ENCODE peak calls at places on chromosome 4, in six cellular contexts. O is GM23338, E is mesenchymal stem cell, T is neuronal stem cell, H is H9, B is OCI-LY7. P is an unnamed sample.

GRCh38 chr4:132737344-132737743 is 411.8 kb upstream of the PCDH10 start:
- DNase-seq in O (peak; percentile 11), E (no peak), T (peak; percentile 4), H (peak; percentile 68), B (no peak), P (peak; percentile 62)

GRCh38 chr4:168880811-168881595 is 129.1 kb downstream of the CBR4 start:
- DNase-seq in O (no peak), E (peak; percentile 49), T (no peak), H (no peak), B (no peak), P (no peak)

GRCh38 chr4:141350122-141350904 is 129.6 kb downstream of the ZNF330 start:
- DNase-seq in O (no peak), E (peak; percentile 86), T (no peak), H (no peak), B (no peak), P (no peak)

GRCh38 chr4:54085284-54085683 is 14.7 kb upstream of the GSX2 start:
- DNase-seq in O (no peak), E (peak; percentile 89), T (no peak), H (no peak), B (no peak), P (no peak)

GRCh38 chr4:336893-337142 is 796 bp upstream of the ZNF141 start:
- DNase-seq in O (peak; percentile 67), E (no peak), T (no peak), H (no peak), B (no peak), P (peak; percentile 63)

GRCh38 chr4:17468638-17469221 is 43.2 kb downstream of the QDPR start:
- DNase-seq in O (peak; percentile 67), E (peak; percentile 65), T (peak; percentile 47), H (no peak), B (peak; percentile 15), P (peak; percentile 70)

GRCh38 chr4:165378398-165378762 is 428 bp upstream of the CPE start:
- DNase-seq in O (no peak), E (no peak), T (no peak), H (no peak), B (no peak), P (no peak)

GRCh38 chr4:79211490-79211889 is 114.4 kb downstream of the NAA11 start:
- DNase-seq in O (no peak), E (no peak), T (no peak), H (no peak), B (no peak), P (no peak)

GRCh38 chr4:154158756-154159155 is 332.8 kb downstream of the DCHS2 start:
- DNase-seq in O (no peak), E (no peak), T (no peak), H (no peak), B (no peak), P (no peak)

GRCh38 chr4:164357957-164358356 is 396.0 kb upstream of the SMIM31 start:
- DNase-seq in O (no peak), E (no peak), T (no peak), H (no peak), B (no peak), P (no peak)

GRCh38 chr4:149409186-149410056 is 406.2 kb downstream of the IQCM start:
- DNase-seq in O (no peak), E (peak; percentile 14), T (no peak), H (no peak), B (no peak), P (no peak)

GRCh38 chr4:101956068-101956805 is 165.7 kb downstream of the BANK1 start:
- DNase-seq in O (no peak), E (no peak), T (no peak), H (no peak), B (no peak), P (no peak)

GRCh38 chr4:101953949-101954348 is 163.4 kb downstream of the BANK1 start:
- DNase-seq in O (peak; percentile 92), E (peak; percentile 48), T (peak; percentile 55), H (peak; percentile 52), B (no peak), P (peak; percentile 65)

GRCh38 chr4:101952985-101953384 is 162.5 kb downstream of the BANK1 start:
- DNase-seq in O (no peak), E (no peak), T (no peak), H (no peak), B (no peak), P (no peak)

GRCh38 chr4:101954975-101955678 is 164.6 kb downstream of the BANK1 start:
- DNase-seq in O (no peak), E (no peak), T (no peak), H (no peak), B (no peak), P (no peak)

GRCh38 chr4:101954351-101954750 is 163.8 kb downstream of the BANK1 start:
- DNase-seq in O (peak; percentile 32), E (no peak), T (no peak), H (no peak), B (no peak), P (peak; percentile 10)
- H3K4me2 ChIP-seq in O (no peak overlapping the region), E (no peak overlapping the region), T (no peak overlapping the region), H (peak overlapping the region; percentile 23), B (no peak overlapping the region), P (peak overlapping the region; percentile 43)

GRCh38 chr4:6750302-6751221 is 32.0 kb upstream of the KIAA0232 start:
- DNase-seq in O (no peak), E (no peak), T (no peak), H (no peak), B (no peak), P (no peak)

GRCh38 chr4:6747690-6748068 is 31.7 kb downstream of the BLOC1S4 start:
- DNase-seq in O (no peak), E (no peak), T (no peak), H (no peak), B (no peak), P (no peak)

GRCh38 chr4:6749340-6750171 is 33.0 kb upstream of the KIAA0232 start:
- DNase-seq in O (no peak), E (peak; percentile 73), T (no peak), H (no peak), B (no peak), P (no peak)

GRCh38 chr4:6746721-6747689 is 31.0 kb downstream of the BLOC1S4 start:
- DNase-seq in O (no peak), E (no peak), T (no peak), H (no peak), B (no peak), P (no peak)

DNA sequence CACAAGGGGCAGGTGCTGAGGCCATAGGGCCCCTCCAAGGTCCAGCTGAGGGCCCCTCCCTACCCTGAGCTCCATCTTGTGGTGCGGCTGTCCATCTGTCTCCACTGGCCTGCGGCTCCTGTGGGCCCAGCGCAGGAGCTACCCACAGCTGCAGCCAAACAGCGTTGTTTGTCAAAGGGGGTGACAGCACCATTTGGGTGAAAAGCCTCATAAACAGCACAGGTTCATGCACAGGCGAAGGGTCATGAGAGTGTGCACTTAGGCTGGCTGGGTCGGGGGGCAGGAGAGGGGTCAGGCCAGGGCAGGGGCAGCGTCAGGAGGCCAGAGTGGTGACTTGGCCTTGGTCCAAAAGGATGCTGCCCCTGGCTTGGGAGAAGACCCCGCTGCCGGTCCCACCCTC is 32.3 kb downstream of the BLOC1S4 start:
- DNase-seq in O (no peak), E (no peak), T (no peak), H (no peak), B (no peak), P (no peak)
- H3K4me2 ChIP-seq in O (no peak overlapping the region), E (no peak overlapping the region), T (no peak overlapping the region), H (no peak overlapping the region), B (no peak overlapping the region), P (no peak overlapping the region)

DNA sequence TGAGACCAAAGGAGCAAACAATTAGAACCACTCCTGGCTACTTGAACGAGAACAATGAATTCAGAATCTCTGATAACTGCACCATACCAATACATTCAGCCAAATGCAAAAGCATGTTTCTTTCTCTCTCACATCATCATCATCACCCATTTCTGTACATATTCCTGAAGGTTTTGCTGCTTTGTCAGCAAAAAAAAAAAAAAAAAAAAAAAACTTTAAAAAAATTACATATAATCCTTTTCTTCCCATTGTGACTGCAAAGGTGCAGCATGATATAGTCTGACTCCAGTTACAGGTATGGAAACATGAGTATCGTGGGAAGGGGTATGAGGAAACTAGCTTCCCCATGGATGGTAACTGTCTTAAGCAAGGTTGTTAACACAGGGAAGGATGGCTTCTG is 35.6 kb downstream of the FBXW7 start:
- DNase-seq in O (no peak), E (no peak), T (no peak), H (no peak), B (no peak), P (no peak)
- H3K4me2 ChIP-seq in O (no peak overlapping the region), E (no peak overlapping the region), T (no peak overlapping the region), H (no peak overlapping the region), B (no peak overlapping the region), P (no peak overlapping the region)

GRCh38 chr4:81635747-81636146 is 164.0 kb upstream of the RASGEF1B start:
- DNase-seq in O (no peak), E (no peak), T (no peak), H (no peak), B (peak; percentile 96), P (no peak)
- H3K4me2 ChIP-seq in O (no peak overlapping the region), E (no peak overlapping the region), T (no peak overlapping the region), H (no peak overlapping the region), B (peak overlapping the region; percentile 70), P (no peak overlapping the region)

GRCh38 chr4:25564836-25565235 is 90.8 kb upstream of the SLC34A2 start:
- DNase-seq in O (no peak), E (no peak), T (no peak), H (no peak), B (no peak), P (no peak)
- H3K4me2 ChIP-seq in O (no peak overlapping the region), E (no peak overlapping the region), T (no peak overlapping the region), H (no peak overlapping the region), B (no peak overlapping the region), P (no peak overlapping the region)

DNA sequence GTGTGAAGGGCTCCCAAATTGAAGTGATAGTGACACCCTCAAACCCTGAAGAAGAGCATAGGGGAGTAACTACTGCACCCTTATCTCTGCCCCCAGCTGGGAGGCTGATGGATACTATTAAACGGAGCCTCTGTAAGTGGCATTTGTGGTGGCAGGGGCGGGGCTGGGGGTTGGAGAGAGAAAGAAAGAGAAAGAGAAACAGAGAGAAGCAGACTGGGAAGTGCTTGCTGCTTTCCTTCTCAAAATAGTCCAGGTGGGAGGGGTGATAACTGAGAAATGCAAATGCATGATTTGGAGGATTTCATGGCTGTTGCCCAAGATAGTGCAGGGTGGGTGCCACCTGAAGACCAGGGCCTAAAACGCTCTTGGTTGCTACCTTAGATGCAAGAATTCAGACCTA is 253.5 kb upstream of the GATB start:
- DNase-seq in O (no peak), E (no peak), T (no peak), H (no peak), B (no peak), P (no peak)
- H3K4me2 ChIP-seq in O (no peak overlapping the region), E (no peak overlapping the region), T (no peak overlapping the region), H (no peak overlapping the region), B (no peak overlapping the region), P (no peak overlapping the region)

DNA sequence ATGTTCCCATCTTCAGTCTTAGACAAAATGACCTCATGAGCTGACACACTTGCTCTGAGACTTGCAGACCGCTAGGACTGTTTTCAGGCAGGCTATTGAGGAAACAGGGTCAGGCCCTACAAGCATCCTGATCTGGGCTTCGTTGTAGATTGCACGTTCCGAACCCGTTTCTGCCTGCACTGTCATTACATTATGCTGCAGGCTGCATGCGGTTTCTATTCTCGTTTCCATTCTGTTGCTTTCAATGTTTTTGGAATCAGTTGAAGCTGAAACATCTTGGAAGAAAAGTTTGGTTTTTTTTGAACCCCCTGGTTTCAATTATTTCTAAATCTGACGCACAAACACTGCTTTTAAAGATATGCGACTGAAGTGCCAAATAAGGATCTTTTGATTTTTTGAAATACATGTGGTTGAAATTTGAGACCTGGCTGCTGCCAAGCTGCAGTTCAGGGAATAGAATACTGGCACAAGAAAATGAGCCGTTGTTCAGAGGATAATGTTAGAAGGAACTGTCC is 716.1 kb upstream of the INTU start:
- DNase-seq in O (no peak), E (no peak), T (no peak), H (no peak), B (no peak), P (no peak)
- H3K4me2 ChIP-seq in O (no peak overlapping the region), E (no peak overlapping the region), T (no peak overlapping the region), H (no peak overlapping the region), B (no peak overlapping the region), P (no peak overlapping the region)

P was measured in neural progenitor cell.